ENCODE peak calls at places on chromosomes 7 and 10, in seven cellular contexts. C is GM23248, D is A549, M is tibial nerve, P is MCF 10A, B is NCI-H510A treated with DMSO at 0.1 percent for 48 hours, U is spleen. J is an unnamed sample.
A peak's percentile ranks its signal among the peaks of the same experiment; 100 is the strongest.

GRCh38 chr10:88896336-88897018 is 16.4 kb downstream of the STAMBPL1 start:
- DNase-seq in C (no peak), D (peak; percentile 53), M (no peak), P (no peak), B (no peak), U (no peak), J (no peak)

GRCh38 chr10:6136215-6137201 is 47.7 kb downstream of the RBM17 start:
- DNase-seq in C (peak; percentile 92), D (no peak), M (no peak), P (peak; percentile 38), B (no peak), U (peak; percentile 51), J (no peak)

GRCh38 chr7:16460789-16461465 is 4.6 kb downstream of the SOSTDC1 start:
- DNase-seq in C (no peak), D (no peak), M (no peak), P (no peak), B (no peak), U (no peak), J (no peak)

GRCh38 chr10:94210465-94211186 is 152.1 kb downstream of the NOC3L start:
- DNase-seq in C (no peak), D (no peak), M (no peak), P (no peak), B (no peak), U (no peak), J (no peak)

GRCh38 chr7:47937711-47938573 is 10.3 kb downstream of the PKD1L1 start:
- DNase-seq in C (no peak), D (no peak), M (no peak), P (no peak), B (no peak), U (no peak), J (no peak)

GRCh38 chr10:70672993-70673928 is 955 bp downstream of the ADAMTS14 start:
- DNase-seq in C (peak; percentile 95), D (no peak), M (no peak), P (peak; percentile 64), B (no peak), U (no peak), J (no peak)

GRCh38 chr10:112539340-112539739 is 92.3 kb downstream of the VTI1A start:
- DNase-seq in C (no peak), D (no peak), M (no peak), P (no peak), B (no peak), U (no peak), J (no peak)

GRCh38 chr7:94289071-94289470 is 105.6 kb upstream of the COL1A2 start:
- DNase-seq in C (peak; percentile 94), D (peak; percentile 86), M (peak; percentile 50), P (peak; percentile 81), B (peak; percentile 53), U (no peak), J (peak; percentile 32)

GRCh38 chr10:132592790-132593788 is 55.5 kb downstream of the INPP5A start:
- DNase-seq in C (no peak), D (no peak), M (no peak), P (no peak), B (no peak), U (peak; percentile 80), J (no peak)

GRCh38 chr10:121002586-121003205 is 151.5 kb downstream of the WDR11 start:
- DNase-seq in C (no peak), D (no peak), M (no peak), P (peak; percentile 78), B (no peak), U (no peak), J (no peak)

GRCh38 chr7:71193099-71193810 is 61.3 kb downstream of the GALNT17 start:
- DNase-seq in C (no peak), D (no peak), M (no peak), P (no peak), B (no peak), U (no peak), J (no peak)

GRCh38 chr10:70324341-70324861 is 40.6 kb upstream of the NPFFR1 start:
- DNase-seq in C (no peak), D (no peak), M (peak; percentile 30), P (no peak), B (no peak), U (no peak), J (no peak)

GRCh38 chr10:115657161-115657850 is 564.1 kb downstream of the ATRNL1 start:
- DNase-seq in C (peak; percentile 1), D (no peak), M (no peak), P (peak; percentile 14), B (no peak), U (no peak), J (peak; percentile 33)

GRCh38 chr10:19592276-19592675 is 224.0 kb upstream of the PLXDC2 start:
- DNase-seq in C (peak; percentile 7), D (peak; percentile 7), M (no peak), P (peak; percentile 94), B (no peak), U (no peak), J (no peak)

GRCh38 chr10:43284341-43284910 is 17.6 kb upstream of the RASGEF1A start:
- DNase-seq in C (peak; percentile 22), D (peak; percentile 26), M (no peak), P (peak; percentile 57), B (no peak), U (no peak), J (no peak)

GRCh38 chr10:113420733-113421200 is 132.1 kb upstream of the HABP2 start:
- DNase-seq in C (no peak), D (no peak), M (no peak), P (no peak), B (no peak), U (no peak), J (no peak)

GRCh38 chr7:26292768-26293560 is 1.3 kb downstream of the SNX10 start:
- DNase-seq in C (no peak), D (no peak), M (no peak), P (no peak), B (peak; percentile 15), U (no peak), J (no peak)

GRCh38 chr10:24974978-24975377 is 22.6 kb upstream of the PRTFDC1 start:
- DNase-seq in C (peak; percentile 90), D (peak; percentile 3), M (peak; percentile 29), P (peak; percentile 67), B (no peak), U (no peak), J (no peak)

GRCh38 chr7:34224259-34224658 is 318.9 kb downstream of the BMPER start:
- DNase-seq in C (no peak), D (no peak), M (no peak), P (no peak), B (no peak), U (no peak), J (no peak)

GRCh38 chr7:142886866-142887265 is 1.3 kb upstream of the TRPV6 start:
- DNase-seq in C (no peak), D (no peak), M (no peak), P (peak; percentile 73), B (no peak), U (peak; percentile 34), J (no peak)

GRCh38 chr10:116722736-116723427 is 19.5 kb downstream of the HSPA12A start:
- DNase-seq in C (no peak), D (no peak), M (no peak), P (no peak), B (no peak), U (peak; percentile 51), J (no peak)

GRCh38 chr7:80764132-80764531 is 125.7 kb downstream of the CD36 start:
- DNase-seq in C (no peak), D (no peak), M (no peak), P (no peak), B (peak; percentile 49), U (no peak), J (no peak)

GRCh38 chr10:15091418-15091817 is 2.8 kb upstream of the ACBD7 start:
- DNase-seq in C (no peak), D (no peak), M (no peak), P (no peak), B (no peak), U (no peak), J (no peak)

GRCh38 chr7:87318741-87319140 is 26.7 kb upstream of the CROT start:
- DNase-seq in C (no peak), D (peak; percentile 59), M (no peak), P (peak; percentile 39), B (peak; percentile 45), U (no peak), J (no peak)

GRCh38 chr7:2242541-2243482 is 786 bp downstream of the NUDT1 start:
- DNase-seq in C (peak; percentile 69), D (peak; percentile 33), M (no peak), P (no peak), B (peak; percentile 65), U (no peak), J (no peak)

GRCh38 chr7:19690736-19691135 is 18.1 kb downstream of the POLR1F start:
- DNase-seq in C (no peak), D (no peak), M (no peak), P (no peak), B (no peak), U (no peak), J (no peak)

GRCh38 chr10:98361131-98361633 is 53.8 kb downstream of the PYROXD2 start:
- DNase-seq in C (peak; percentile 100), D (peak; percentile 13), M (peak; percentile 60), P (peak; percentile 26), B (peak; percentile 98), U (no peak), J (no peak)

GRCh38 chr10:23203369-23204325 is 11.5 kb downstream of the PTF1A start:
- DNase-seq in C (no peak), D (no peak), M (no peak), P (no peak), B (no peak), U (no peak), J (no peak)

J was measured in Panc1.